ENCODE peak calls at places on chromosome 11, in ten cellular contexts. Z is GM12865; X is keratinocyte; Q is activated CD8-positive, alpha-beta T cell treated with anti-CD3 and anti-CD28 coated beads, Interleukin-2, amount 10 ng/mL, durations not matched to agents 7 days and 5 days; R is GM12891; A is AG10803; V is LoVo; W is NCI-H1105 treated with DMSO at 0.1 percent for 48 hours; B is H9; Y is activated T-helper 9 cell treated with anti-CD3 and anti-CD28 coated beads, Interleukin-2, amount 50 U/mL, for 16 hours. T is an unnamed sample.

GRCh38 chr11:12213920-12214319 is 103.5 kb downstream of the MICAL2 start:
- DNase-seq in Z (no peak), X (no peak), Q (no peak), R (no peak), A (no peak), V (no peak), W (no peak), B (no peak), Y (no peak), T (peak; percentile 91)

GRCh38 chr11:118133816-118134215 is 18.8 kb downstream of the SCN4B start:
- DNase-seq in Z (no peak), X (no peak), Q (no peak), R (no peak), A (no peak), V (no peak), W (no peak), B (no peak), Y (no peak), T (no peak)

GRCh38 chr11:69199583-69200295 is 44.0 kb downstream of the SMIM38 start:
- DNase-seq in Z (no peak), X (no peak), Q (no peak), R (no peak), A (no peak), V (no peak), W (no peak), B (no peak), Y (no peak), T (no peak)

GRCh38 chr11:64924910-64925284 is 408 bp downstream of the PPP2R5B start:
- DNase-seq in Z (no peak), X (no peak), Q (peak; percentile 29), R (no peak), A (no peak), V (no peak), W (no peak), B (no peak), Y (no peak), T (no peak)

GRCh38 chr11:65471410-65471762 is 27.5 kb upstream of the MALAT1 start:
- DNase-seq in Z (peak; percentile 79), X (no peak), Q (no peak), R (no peak), A (peak; percentile 84), V (no peak), W (no peak), B (peak; percentile 82), Y (no peak), T (peak; percentile 18)

GRCh38 chr11:80186687-80187086 is 745.9 kb upstream of the TENM4 start:
- DNase-seq in Z (no peak), X (no peak), Q (no peak), R (no peak), A (peak; percentile 14), V (no peak), W (no peak), B (no peak), Y (no peak), T (no peak)

GRCh38 chr11:12857572-12857971 is 151.5 kb upstream of the RASSF10 start:
- DNase-seq in Z (no peak), X (no peak), Q (no peak), R (no peak), A (no peak), V (no peak), W (no peak), B (no peak), Y (no peak), T (no peak)

GRCh38 chr11:36069576-36070214 is 125.8 kb downstream of the LDLRAD3 start:
- DNase-seq in Z (peak; percentile 34), X (peak; percentile 40), Q (no peak), R (no peak), A (no peak), V (no peak), W (no peak), B (peak; percentile 63), Y (no peak), T (no peak)

GRCh38 chr11:129700701-129701100 is 114.9 kb upstream of the TMEM45B start:
- DNase-seq in Z (no peak), X (no peak), Q (no peak), R (no peak), A (no peak), V (no peak), W (no peak), B (no peak), Y (no peak), T (no peak)

GRCh38 chr11:26992031-26992541 is 1.8 kb upstream of the FIBIN start:
- DNase-seq in Z (no peak), X (no peak), Q (no peak), R (no peak), A (peak; percentile 91), V (no peak), W (no peak), B (no peak), Y (no peak), T (no peak)

GRCh38 chr11:66854729-66855211 is 2.1 kb upstream of the LRFN4 start:
- DNase-seq in Z (no peak), X (no peak), Q (no peak), R (no peak), A (no peak), V (no peak), W (no peak), B (no peak), Y (no peak), T (no peak)

GRCh38 chr11:65793144-65793581 is 6.3 kb downstream of the OVOL1 start:
- DNase-seq in Z (no peak), X (peak; percentile 76), Q (no peak), R (no peak), A (no peak), V (no peak), W (peak; percentile 87), B (no peak), Y (no peak), T (no peak)

GRCh38 chr11:35478411-35479139 is 46.8 kb downstream of the PAMR1 start:
- DNase-seq in Z (no peak), X (no peak), Q (no peak), R (no peak), A (no peak), V (no peak), W (no peak), B (no peak), Y (no peak), T (no peak)

GRCh38 chr11:61095022-61095421 is 7.3 kb upstream of the CD5 start:
- DNase-seq in Z (peak; percentile 62), X (no peak), Q (no peak), R (no peak), A (no peak), V (no peak), W (no peak), B (no peak), Y (no peak), T (no peak)

GRCh38 chr11:103364687-103365086 is 255.5 kb downstream of the DYNC2H1 start:
- DNase-seq in Z (no peak), X (no peak), Q (no peak), R (no peak), A (peak; percentile 22), V (no peak), W (no peak), B (no peak), Y (no peak), T (no peak)

GRCh38 chr11:64094463-64095223 is 58.9 kb downstream of the FLRT1 start:
- DNase-seq in Z (no peak), X (peak; percentile 5), Q (no peak), R (no peak), A (peak; percentile 57), V (no peak), W (no peak), B (peak; percentile 69), Y (no peak), T (peak; percentile 5)

GRCh38 chr11:71542856-71543743 is 5.1 kb upstream of the KRTAP5-9 start:
- DNase-seq in Z (peak; percentile 82), X (no peak), Q (no peak), R (no peak), A (no peak), V (no peak), W (no peak), B (no peak), Y (no peak), T (no peak)